ENCODE peak calls at places on chromosome 4, in six cellular contexts. G is GM12891, U is ovary, M is lower leg skin, W is heart left ventricle, B is uterus. Y is an unnamed sample.

GRCh38 chr4:55617587-55618197 is 18.4 kb downstream of the NMU start:
- DNase-seq in G (peak; percentile 39), U (no peak), M (no peak), W (no peak), B (no peak), Y (no peak)

GRCh38 chr4:124934921-124935320 is 222.4 kb upstream of the ANKRD50 start:
- DNase-seq in G (no peak), U (no peak), M (no peak), W (no peak), B (no peak), Y (no peak)

GRCh38 chr4:71545168-71545567 is 206.3 kb downstream of the SLC4A4 start:
- DNase-seq in G (no peak), U (no peak), M (no peak), W (no peak), B (no peak), Y (no peak)

GRCh38 chr4:81454498-81454897 is 17.2 kb downstream of the RASGEF1B start:
- DNase-seq in G (no peak), U (no peak), M (no peak), W (no peak), B (no peak), Y (no peak)

GRCh38 chr4:174318829-174319764 is 35.4 kb downstream of the CEP44 start:
- DNase-seq in G (no peak), U (no peak), M (no peak), W (no peak), B (no peak), Y (no peak)

GRCh38 chr4:57206172-57206571 is 96.0 kb upstream of the IGFBP7 start:
- DNase-seq in G (no peak), U (no peak), M (no peak), W (no peak), B (no peak), Y (no peak)

GRCh38 chr4:7335363-7336066 is 99.2 kb downstream of the PSAPL1 start:
- DNase-seq in G (peak; percentile 92), U (peak; percentile 83), M (peak; percentile 23), W (peak; percentile 61), B (peak; percentile 50), Y (peak; percentile 65)

GRCh38 chr4:8274772-8275241 is 5.3 kb downstream of the HTRA3 start:
- DNase-seq in G (no peak), U (peak; percentile 96), M (peak; percentile 75), W (peak; percentile 94), B (peak; percentile 95), Y (no peak)

GRCh38 chr4:118749347-118749988 is 64.3 kb downstream of the METTL14 start:
- DNase-seq in G (no peak), U (no peak), M (no peak), W (no peak), B (no peak), Y (no peak)

GRCh38 chr4:46975144-46975543 is 18.2 kb downstream of the GABRA4 start:
- DNase-seq in G (no peak), U (no peak), M (no peak), W (no peak), B (no peak), Y (no peak)

GRCh38 chr4:25890653-25891485 is 23.2 kb upstream of the SMIM20 start:
- DNase-seq in G (no peak), U (no peak), M (no peak), W (no peak), B (no peak), Y (no peak)

GRCh38 chr4:184385705-184386141 is 88.6 kb downstream of the IRF2 start:
- DNase-seq in G (no peak), U (no peak), M (peak; percentile 47), W (peak; percentile 80), B (no peak), Y (no peak)

GRCh38 chr4:184384810-184385557 is 89.4 kb downstream of the IRF2 start:
- DNase-seq in G (no peak), U (no peak), M (no peak), W (no peak), B (no peak), Y (no peak)

GRCh38 chr4:184382189-184382846 is 92.0 kb downstream of the IRF2 start:
- DNase-seq in G (no peak), U (no peak), M (no peak), W (no peak), B (no peak), Y (no peak)

GRCh38 chr4:184383497-184384055 is 90.8 kb downstream of the IRF2 start:
- DNase-seq in G (no peak), U (no peak), M (peak; percentile 61), W (peak; percentile 25), B (peak; percentile 50), Y (peak; percentile 40)

GRCh38 chr4:184384056-184384809 is 90.1 kb downstream of the IRF2 start:
- DNase-seq in G (no peak), U (no peak), M (peak; percentile 69), W (peak; percentile 31), B (no peak), Y (peak; percentile 10)
- TF ChIP-seq POLR2A in G (no peak), U (no peak), M (no peak), W (peak; percentile 6), B (no peak), Y (no peak)

GRCh38 chr4:2261110-2261852 is 628 bp downstream of the MXD4 start:
- DNase-seq in G (peak; percentile 76), U (peak; percentile 69), M (no peak), W (peak; percentile 67), B (peak; percentile 51), Y (peak; percentile 40)
- TF ChIP-seq POLR2A in G (no peak), U (no peak), M (no peak), W (no peak), B (no peak), Y (no peak)

DNA sequence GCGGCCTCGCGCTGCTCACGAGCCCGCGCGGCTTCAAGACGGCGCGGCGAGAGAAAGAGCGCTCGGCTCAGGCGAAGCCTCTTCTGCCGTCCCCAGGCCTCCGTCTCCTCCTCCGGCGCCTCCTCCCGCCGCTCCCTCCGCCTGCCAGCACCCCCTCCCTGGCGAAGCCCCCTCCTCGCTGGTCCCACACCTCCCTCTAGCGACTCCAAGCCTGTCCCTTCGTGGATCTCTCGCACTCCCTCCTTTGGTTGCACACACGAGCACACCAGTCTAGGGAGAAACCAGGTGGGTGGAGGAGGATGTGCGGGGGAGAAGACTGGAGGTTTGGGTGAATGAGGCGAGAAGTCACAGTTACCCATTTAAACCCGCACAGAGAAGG is at the start of gene CAMK2D:
- DNase-seq in G (peak; percentile 48), U (peak; percentile 89), M (peak; percentile 77), W (peak; percentile 90), B (peak; percentile 87), Y (peak; percentile 28)
- TF ChIP-seq POLR2A in G (no peak), U (peak; percentile 45), M (no peak), W (peak; percentile 57), B (peak; percentile 30), Y (peak; percentile 49)

GRCh38 chr4:4574792-4575191 is 32.9 kb upstream of the STX18 start:
- DNase-seq in G (no peak), U (peak; percentile 50), M (peak; percentile 74), W (peak; percentile 87), B (peak; percentile 68), Y (no peak)

GRCh38 chr4:4572821-4573220 is 31.0 kb upstream of the STX18 start:
- DNase-seq in G (no peak), U (no peak), M (no peak), W (no peak), B (no peak), Y (no peak)

GRCh38 chr4:4574052-4574451 is 32.2 kb upstream of the STX18 start:
- DNase-seq in G (no peak), U (no peak), M (no peak), W (no peak), B (no peak), Y (no peak)

GRCh38 chr4:4577359-4577875 is 35.6 kb upstream of the STX18 start:
- DNase-seq in G (no peak), U (no peak), M (no peak), W (no peak), B (no peak), Y (no peak)

DNA sequence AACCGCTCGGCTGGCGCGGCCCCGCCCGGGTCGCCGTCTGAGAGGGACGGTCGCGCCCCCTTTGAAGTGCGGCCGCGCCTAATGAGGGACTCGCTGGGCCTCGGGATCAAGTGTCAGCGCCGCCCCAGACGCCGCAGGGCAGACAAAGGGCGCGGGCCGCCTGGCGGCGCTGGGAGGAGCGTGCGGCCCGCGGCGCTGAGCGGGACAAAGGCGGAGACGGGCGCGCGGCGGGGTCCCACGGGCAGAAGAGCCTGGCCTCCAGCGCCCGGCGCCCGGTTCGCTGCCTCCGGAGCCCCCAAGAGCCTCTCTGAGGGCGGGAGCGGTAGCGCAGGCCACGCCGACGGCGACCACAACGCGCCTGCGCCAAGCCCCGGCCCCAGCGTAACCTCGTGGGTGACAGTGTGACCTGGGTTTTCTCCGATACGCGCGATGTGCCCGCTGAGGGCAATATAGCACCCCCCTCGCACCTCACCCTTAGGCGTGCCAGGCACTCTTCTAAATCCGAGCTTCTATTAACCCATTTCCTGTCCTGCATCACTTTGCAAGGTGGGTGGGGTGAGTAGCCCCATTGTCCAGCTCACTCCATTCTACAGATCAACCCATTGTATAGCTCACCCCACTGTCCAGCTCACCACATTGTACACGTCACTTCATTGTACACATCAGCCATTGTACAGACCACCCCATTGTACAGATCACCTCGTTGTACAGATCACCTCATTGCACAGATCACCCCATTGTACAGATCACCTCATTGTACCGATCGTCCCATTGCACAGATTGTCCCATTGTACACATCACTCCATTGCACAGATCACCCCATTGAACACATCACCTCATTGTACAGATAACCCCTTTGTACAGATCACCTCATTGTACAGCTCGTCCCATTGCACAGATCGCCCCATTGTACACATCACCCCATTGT is 33.7 kb upstream of the STX18 start:
- DNase-seq in G (peak; percentile 78), U (peak; percentile 75), M (no peak), W (peak; percentile 77), B (peak; percentile 55), Y (peak; percentile 51)
- TF ChIP-seq POLR2A in G (no peak), U (no peak), M (no peak), W (peak; percentile 10), B (no peak), Y (peak; percentile 34)

DNA sequence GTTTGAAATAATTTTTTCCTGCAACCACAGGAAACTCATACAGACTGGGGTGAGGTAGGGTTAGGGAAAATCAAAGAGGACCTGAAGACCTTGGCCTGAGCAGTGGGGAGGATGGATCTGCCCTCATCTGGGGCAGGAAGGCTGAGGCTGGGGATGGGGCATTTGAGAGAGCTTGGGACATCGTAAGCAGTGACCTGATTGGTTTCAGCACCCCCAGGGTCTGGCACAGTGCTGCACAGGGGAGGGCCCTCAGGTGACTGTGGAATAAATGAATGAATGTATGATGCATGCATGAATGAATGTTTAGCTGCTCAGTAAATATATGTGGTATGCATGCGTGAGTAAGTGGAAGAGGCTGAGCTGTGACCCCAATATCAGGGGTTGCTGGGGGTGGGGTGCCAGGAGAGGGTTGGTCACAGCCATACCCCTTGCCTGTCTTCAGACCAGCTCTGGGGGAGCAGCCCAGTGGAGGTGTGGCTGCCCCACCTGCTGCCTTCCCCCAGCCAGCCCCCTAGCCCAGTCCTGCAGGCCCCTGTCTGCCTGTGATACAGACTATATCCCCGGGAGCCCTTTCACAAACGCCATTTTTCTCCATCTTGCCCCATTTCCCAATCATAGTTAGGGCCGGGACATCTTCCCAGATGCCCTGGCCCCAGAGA is 11.0 kb upstream of the TNIP2 start:
- DNase-seq in G (no peak), U (no peak), M (no peak), W (no peak), B (no peak), Y (no peak)
- TF ChIP-seq POLR2A in G (no peak), U (no peak), M (no peak), W (no peak), B (no peak), Y (no peak)